ENCODE peak calls at places on chromosomes 6 and 20, in five cellular contexts. I is left cardiac atrium, Q is AG10803, J is HCEC 1CT, R is EL. A is an unnamed sample.

GRCh38 chr6:74940211-74940610 is 265.6 kb downstream of the COL12A1 start:
- DNase-seq in I (no peak), Q (peak), J (peak), R (no peak), A (no peak)

GRCh38 chr20:24981282-24981681 is 11.3 kb downstream of the APMAP start:
- DNase-seq in I (no peak), Q (no peak), J (no peak), R (no peak), A (no peak)

GRCh38 chr20:61558726-61559125 is 306.7 kb downstream of the CDH4 start:
- DNase-seq in I (no peak), Q (peak), J (peak), R (peak), A (no peak)

GRCh38 chr6:56849876-56850275 is 105.0 kb upstream of the BEND6 start:
- DNase-seq in I (no peak), Q (peak), J (peak), R (peak), A (no peak)

GRCh38 chr20:31864521-31865400 is 5.6 kb downstream of the DUSP15 start:
- DNase-seq in I (no peak), Q (no peak), J (no peak), R (no peak), A (no peak)

GRCh38 chr6:112044856-112045255 is 9.0 kb upstream of the CCN6 start:
- DNase-seq in I (no peak), Q (peak), J (peak), R (peak), A (no peak)

GRCh38 chr6:89034586-89035251 is 45.8 kb upstream of the PNRC1 start:
- DNase-seq in I (peak), Q (peak), J (peak), R (peak), A (peak)

GRCh38 chr6:3294921-3295871 is 36.4 kb downstream of the PSMG4 start:
- DNase-seq in I (no peak), Q (no peak), J (no peak), R (no peak), A (no peak)

GRCh38 chr6:155381856-155382690 is 67.8 kb upstream of the TFB1M start:
- DNase-seq in I (no peak), Q (peak), J (peak), R (peak), A (no peak)

GRCh38 chr6:136011475-136011874 is 160.0 kb downstream of the PDE7B start:
- DNase-seq in I (no peak), Q (peak), J (no peak), R (peak), A (no peak)

GRCh38 chr20:34328928-34329677 is 25.9 kb upstream of the AHCY start:
- DNase-seq in I (no peak), Q (no peak), J (no peak), R (no peak), A (no peak)

GRCh38 chr6:8852332-8852731 is 417.0 kb upstream of the SLC35B3 start:
- DNase-seq in I (no peak), Q (no peak), J (no peak), R (no peak), A (no peak)

GRCh38 chr6:41625442-41625841 is 12.8 kb upstream of the MDFI start:
- DNase-seq in I (no peak), Q (no peak), J (no peak), R (no peak), A (peak)

GRCh38 chr6:135212935-135213334 is 31.8 kb downstream of the MYB start:
- DNase-seq in I (no peak), Q (peak), J (peak), R (peak), A (no peak)

GRCh38 chr6:64904616-64905015 is 802.4 kb downstream of the EYS start:
- DNase-seq in I (no peak), Q (no peak), J (no peak), R (no peak), A (no peak)